ENCODE peak calls at places on chromosomes 12 and 14, in four cellular contexts. Y is WTC11, W is K562, K is GM12878. T is an unnamed sample.

GRCh38 chr14:100339757-100340453 is 16.8 kb downstream of the SLC25A47 start:
- DNase-seq in Y (no peak), W (no peak), K (no peak), T (no peak)

GRCh38 chr12:3294481-3294911 is 196.5 kb upstream of the PRMT8 start:
- DNase-seq in Y (no peak), W (no peak), K (no peak), T (peak; percentile 92)

GRCh38 chr14:51430079-51430478 is 190.0 kb downstream of the TMX1 start:
- DNase-seq in Y (no peak), W (no peak), K (no peak), T (no peak)

GRCh38 chr14:88247228-88247627 is 75.8 kb downstream of the KCNK10 start:
- DNase-seq in Y (no peak), W (no peak), K (no peak), T (no peak)

GRCh38 chr12:12505544-12506501 is 56.8 kb downstream of the DUSP16 start:
- DNase-seq in Y (no peak), W (peak; percentile 25), K (peak; percentile 94), T (peak; percentile 77)

GRCh38 chr12:58847876-58848600 is 72.3 kb downstream of the LRIG3 start:
- DNase-seq in Y (no peak), W (no peak), K (no peak), T (no peak)

GRCh38 chr14:104940526-104941150 is 16.0 kb downstream of the PLD4 start:
- DNase-seq in Y (peak; percentile 9), W (no peak), K (no peak), T (no peak)

GRCh38 chr14:64337901-64338615 is 43.9 kb upstream of the ESR2 start:
- DNase-seq in Y (peak; percentile 86), W (peak; percentile 20), K (no peak), T (peak; percentile 66)

GRCh38 chr14:30872602-30873001 is 1.8 kb upstream of the COCH start:
- DNase-seq in Y (no peak), W (no peak), K (no peak), T (no peak)

GRCh38 chr14:74018704-74019407 is at the start of the genes BBOF1 and ENTPD5:
- DNase-seq in Y (peak; percentile 68), W (peak; percentile 90), K (peak; percentile 15), T (peak; percentile 98)

GRCh38 chr14:20631023-20631820 is 10.3 kb downstream of the OR6S1 start:
- DNase-seq in Y (no peak), W (peak; percentile 32), K (no peak), T (no peak)

GRCh38 chr12:55736780-55737580 is 5.9 kb upstream of the GDF11 start:
- DNase-seq in Y (peak; percentile 94), W (peak; percentile 57), K (no peak), T (peak; percentile 65)

GRCh38 chr12:117012189-117012805 is 86.9 kb downstream of the TESC start:
- DNase-seq in Y (no peak), W (no peak), K (no peak), T (no peak)

GRCh38 chr12:88553941-88554658 is 26.2 kb downstream of the KITLG start:
- DNase-seq in Y (no peak), W (no peak), K (no peak), T (peak; percentile 12)

GRCh38 chr12:56267443-56268071 is 815 bp downstream of the COQ10A start:
- DNase-seq in Y (peak; percentile 28), W (peak; percentile 52), K (no peak), T (peak; percentile 53)

GRCh38 chr12:117068492-117068891 is 30.7 kb downstream of the TESC start:
- DNase-seq in Y (no peak), W (no peak), K (no peak), T (no peak)

GRCh38 chr12:56602239-56602638 is 27.9 kb downstream of the BAZ2A start:
- DNase-seq in Y (no peak), W (no peak), K (no peak), T (no peak)

GRCh38 chr12:212799-213526 is 994 bp downstream of the SLC6A12 start:
- DNase-seq in Y (no peak), W (no peak), K (no peak), T (peak; percentile 50)

GRCh38 chr12:109617496-109617895 is 43.9 kb downstream of the MVK start:
- DNase-seq in Y (no peak), W (no peak), K (no peak), T (no peak)

GRCh38 chr14:51293926-51294290 is 53.9 kb downstream of the TMX1 start:
- DNase-seq in Y (no peak), W (no peak), K (no peak), T (no peak)

GRCh38 chr14:42192659-42193425 is 586.2 kb downstream of the LRFN5 start:
- DNase-seq in Y (no peak), W (no peak), K (no peak), T (no peak)

GRCh38 chr14:68283378-68284123 is 464.0 kb downstream of the RAD51B start:
- DNase-seq in Y (no peak), W (no peak), K (peak; percentile 95), T (no peak)

GRCh38 chr14:104883681-104884361 is 18.8 kb downstream of the CEP170B start:
- DNase-seq in Y (no peak), W (no peak), K (no peak), T (no peak)

GRCh38 chr14:95518045-95518751 is 1.7 kb upstream of the SYNE3 start:
- DNase-seq in Y (no peak), W (no peak), K (no peak), T (no peak)

GRCh38 chr12:46661161-46661845 is 164.5 kb downstream of the SLC38A4 start:
- DNase-seq in Y (no peak), W (no peak), K (peak; percentile 48), T (peak; percentile 39)

GRCh38 chr14:75875958-75876357 is 105.8 kb downstream of the TGFB3 start:
- DNase-seq in Y (no peak), W (no peak), K (peak; percentile 80), T (no peak)

GRCh38 chr14:21104448-21105060 is 3.7 kb downstream of the TMEM253 start:
- DNase-seq in Y (peak; percentile 78), W (peak; percentile 31), K (no peak), T (peak; percentile 75)

GRCh38 chr14:21192875-21193535 is 37.1 kb upstream of the OR5AU1 start:
- DNase-seq in Y (no peak), W (no peak), K (no peak), T (no peak)

GRCh38 chr14:54798465-54799124 is 104.0 kb downstream of the GCH1 start:
- DNase-seq in Y (no peak), W (no peak), K (no peak), T (no peak)

GRCh38 chr14:92551066-92551841 is 37.7 kb downstream of the RIN3 start:
- DNase-seq in Y (no peak), W (no peak), K (peak; percentile 82), T (no peak)
- TF ChIP-seq USF1 in Y (no peak), W (no peak), K (no peak), T (no peak)

DNA sequence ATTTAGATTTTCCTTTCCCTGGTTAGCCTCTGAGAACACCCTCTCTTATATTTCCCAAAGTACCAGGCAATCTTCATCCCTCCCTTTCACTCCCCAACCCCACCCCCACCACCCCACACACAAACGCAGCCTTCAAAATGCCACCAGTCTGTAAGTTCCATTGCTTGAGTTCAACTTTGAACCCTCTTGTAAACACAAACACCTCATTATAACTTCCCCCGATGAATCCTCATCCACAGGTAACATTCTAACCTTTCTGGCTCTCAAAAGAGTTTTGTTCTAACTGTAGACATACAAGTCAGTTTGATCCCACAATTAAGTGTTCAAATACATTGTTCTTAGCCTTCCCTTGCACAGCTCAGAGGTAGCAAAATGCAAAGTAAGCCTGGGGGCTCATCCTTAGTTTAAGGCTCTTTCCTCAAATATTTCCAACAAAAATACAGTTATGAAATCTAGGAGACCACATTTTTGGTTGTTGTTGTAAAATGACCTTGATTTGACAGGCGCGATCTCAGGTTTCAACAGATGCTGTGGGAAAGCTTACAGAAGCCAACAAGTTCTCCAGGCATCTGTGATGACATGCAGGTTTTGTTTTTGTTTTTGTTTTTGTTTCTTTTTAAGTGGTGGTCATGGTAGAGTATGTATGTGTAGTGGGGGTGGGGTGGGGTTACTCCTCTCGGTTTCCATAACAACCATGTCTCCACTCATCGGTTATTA is 199.6 kb upstream of the FOXN3 start:
- DNase-seq in Y (no peak), W (no peak), K (no peak), T (peak; percentile 52)
- TF ChIP-seq USF1 in Y (no peak), W (no peak), K (no peak), T (no peak)

GRCh38 chr12:112870267-112870980 is 36.3 kb upstream of the OAS1 start:
- DNase-seq in Y (no peak), W (no peak), K (no peak), T (no peak)

GRCh38 chr12:112862570-112863137 is 44.1 kb upstream of the OAS1 start:
- DNase-seq in Y (no peak), W (no peak), K (no peak), T (no peak)

GRCh38 chr12:112869778-112870177 is 37.0 kb upstream of the OAS1 start:
- DNase-seq in Y (no peak), W (no peak), K (no peak), T (no peak)

GRCh38 chr12:112869091-112869490 is 37.7 kb upstream of the OAS1 start:
- DNase-seq in Y (no peak), W (no peak), K (no peak), T (peak; percentile 43)

GRCh38 chr12:112868459-112869041 is 38.2 kb upstream of the OAS1 start:
- DNase-seq in Y (peak; percentile 48), W (no peak), K (no peak), T (no peak)
- TF ChIP-seq USF1 in Y (peak; percentile 57), W (no peak), K (no peak), T (no peak)

GRCh38 chr12:53500119-53500775 is 836 bp upstream of the TARBP2 start:
- DNase-seq in Y (no peak), W (peak; percentile 97), K (no peak), T (peak; percentile 91)
- TF ChIP-seq USF1 in Y (no peak), W (no peak), K (no peak), T (no peak)

GRCh38 chr12:40225337-40225983 is 663 bp downstream of the LRRK2 start:
- DNase-seq in Y (no peak), W (no peak), K (no peak), T (no peak)
- TF ChIP-seq USF1 in Y (no peak), W (no peak), K (no peak), T (no peak)

DNA sequence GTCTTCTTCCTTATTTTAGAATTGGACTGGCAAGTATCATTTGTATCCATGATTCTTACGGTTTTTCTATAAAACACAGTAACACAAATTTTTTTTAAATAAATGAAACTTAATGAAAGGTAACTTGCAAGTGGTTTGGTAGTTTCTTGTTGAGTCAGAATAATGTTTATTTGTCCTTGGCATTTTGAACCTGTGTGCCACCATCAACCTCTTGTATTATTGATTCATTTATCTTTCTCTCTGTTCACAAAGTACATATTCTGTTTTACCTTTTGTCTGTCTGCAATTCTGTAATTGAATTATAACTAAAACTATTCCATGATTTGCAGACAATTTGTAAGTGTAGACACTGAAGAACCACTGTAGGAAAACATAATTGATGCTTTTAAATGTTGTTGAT is 54.7 kb downstream of the MIPOL1 start:
- DNase-seq in Y (no peak), W (no peak), K (no peak), T (no peak)
- TF ChIP-seq USF1 in Y (no peak), W (no peak), K (no peak), T (no peak)

GRCh38 chr12:95756362-95756761 is 34.2 kb downstream of the NTN4 start:
- DNase-seq in Y (no peak), W (no peak), K (no peak), T (no peak)

GRCh38 chr12:95762123-95762785 is 28.3 kb downstream of the NTN4 start:
- DNase-seq in Y (no peak), W (no peak), K (no peak), T (no peak)

GRCh38 chr12:95760371-95760770 is 30.2 kb downstream of the NTN4 start:
- DNase-seq in Y (no peak), W (no peak), K (no peak), T (no peak)

GRCh38 chr12:95755236-95755865 is 35.2 kb downstream of the NTN4 start:
- DNase-seq in Y (no peak), W (no peak), K (no peak), T (no peak)

GRCh38 chr12:95759039-95759438 is 31.5 kb downstream of the NTN4 start:
- DNase-seq in Y (no peak), W (no peak), K (no peak), T (no peak)
- TF ChIP-seq USF1 in Y (no peak), W (no peak), K (no peak), T (no peak)

T was measured in SK-N-SH.